ENCODE peak calls at places on chromosome 1, in eight cellular contexts. P is naive B cell; B is CD4-positive, CD25-positive, alpha-beta regulatory T cell; A is SW480; F is CD8-positive, alpha-beta memory T cell; H is H54; K is WERI-Rb-1; N is hepatocyte. S is an unnamed sample.

GRCh38 chr1:11802616-11802972 is 3.2 kb downstream of the MTHFR start:
- DNase-seq in K (no peak), P (no peak), N (peak), A (no peak), H (no peak), F (no peak), B (no peak), S (no peak)

GRCh38 chr1:154877370-154877974 is 7.4 kb upstream of the KCNN3 start:
- DNase-seq in H (no peak), A (peak), F (no peak), B (no peak), N (peak), K (no peak), P (no peak), S (peak)

GRCh38 chr1:45003741-45004140 is 7.4 kb downstream of the HECTD3 start:
- DNase-seq in F (no peak), A (no peak), H (no peak), P (no peak), K (no peak), N (no peak), B (no peak), S (no peak)

GRCh38 chr1:50704126-50704525 is 255.9 kb downstream of the FAF1 start:
- DNase-seq in F (peak), B (peak), N (peak), K (peak), H (peak), P (peak), A (peak), S (peak)

GRCh38 chr1:206685256-206685748 is 597 bp downstream of the MAPKAPK2 start:
- DNase-seq in F (peak), H (peak), N (peak), K (peak), A (peak), B (peak), P (peak), S (peak)

GRCh38 chr1:22704440-22705067 is 6.1 kb upstream of the EPHB2 start:
- DNase-seq in A (peak), F (peak), B (peak), N (peak), P (peak), K (peak), H (peak), S (peak)

GRCh38 chr1:21594935-21595897 is 73.9 kb downstream of the RAP1GAP start:
- DNase-seq in A (peak), H (peak), B (no peak), P (no peak), F (no peak), K (peak), N (peak), S (peak)

GRCh38 chr1:98468111-98468717 is 193.3 kb upstream of the SNX7 start:
- DNase-seq in N (peak), K (no peak), B (peak), H (peak), F (no peak), A (peak), P (no peak), S (peak)

GRCh38 chr1:22749919-22750670 is 39.5 kb downstream of the EPHB2 start:
- DNase-seq in N (peak), K (no peak), H (peak), A (peak), P (no peak), F (no peak), B (no peak), S (peak)

GRCh38 chr1:206905295-206906164 is 8.3 kb downstream of the IL24 start:
- DNase-seq in F (peak), H (peak), P (peak), N (no peak), B (no peak), K (no peak), A (peak), S (peak)

GRCh38 chr1:93842750-93843500 is 36.1 kb downstream of the DNTTIP2 start:
- DNase-seq in A (no peak), N (no peak), F (no peak), B (no peak), K (no peak), P (no peak), H (no peak), S (no peak)

GRCh38 chr1:221998781-221999180 is 256.9 kb upstream of the DUSP10 start:
- DNase-seq in N (no peak), K (no peak), A (no peak), F (no peak), H (no peak), B (no peak), P (no peak), S (no peak)

GRCh38 chr1:184910596-184910995 is 63.7 kb downstream of the NIBAN1 start:
- DNase-seq in N (peak), H (no peak), A (no peak), F (no peak), K (no peak), P (no peak), B (no peak), S (no peak)

GRCh38 chr1:92857817-92858216 is 26.0 kb downstream of the RPL5 start:
- DNase-seq in P (no peak), N (no peak), H (no peak), F (no peak), A (no peak), B (no peak), K (no peak), S (no peak)